ENCODE peak calls at places on chromosomes 4 and X, in ten cellular contexts. V is progenitor cell of endocrine pancreas; O is GM10248; B is colonic mucosa; Q is cardiac muscle cell; X is tibial nerve; K is BE2C; N is MCF 10A; Y is CD4-positive, alpha-beta T cell; D is transverse colon. C is an unnamed sample.

GRCh38 chr4:76194325-76194724 is 19.3 kb downstream of the SCARB2 start:
- DNase-seq in V (no peak), O (no peak), B (no peak), Q (no peak), X (no peak), K (no peak), N (peak), Y (no peak), D (no peak), C (no peak)

GRCh38 chr4:7347981-7348380 is 86.7 kb downstream of the PSAPL1 start:
- DNase-seq in V (no peak), O (no peak), B (no peak), Q (no peak), X (no peak), K (no peak), N (peak), Y (no peak), D (no peak), C (no peak)

GRCh38 chrX:151004085-151004484 is 20.9 kb downstream of the HMGB3 start:
- DNase-seq in V (no peak), O (no peak), B (no peak), Q (no peak), X (no peak), K (no peak), N (peak), Y (no peak), D (no peak), C (no peak)

GRCh38 chr4:78659264-78659663 is 107.7 kb downstream of the ANXA3 start:
- DNase-seq in V (no peak), O (no peak), B (no peak), Q (no peak), X (no peak), K (no peak), N (peak), Y (no peak), D (no peak), C (no peak)

GRCh38 chrX:40964633-40965586 is 120.3 kb upstream of the USP9X start:
- DNase-seq in V (no peak), O (no peak), B (no peak), Q (no peak), X (no peak), K (no peak), N (no peak), Y (no peak), D (no peak), C (no peak)

GRCh38 chr4:151202381-151202780 is 74.6 kb upstream of the PRSS48 start:
- DNase-seq in V (no peak), O (no peak), B (no peak), Q (no peak), X (no peak), K (no peak), N (no peak), Y (no peak), D (no peak), C (no peak)

GRCh38 chrX:11540532-11541377 is 125.0 kb downstream of the ARHGAP6 start:
- DNase-seq in V (no peak), O (peak), B (no peak), Q (no peak), X (no peak), K (no peak), N (no peak), Y (no peak), D (no peak), C (no peak)

GRCh38 chr4:129403848-129404247 is 307.9 kb downstream of the C4orf33 start:
- DNase-seq in V (no peak), O (no peak), B (no peak), Q (no peak), X (no peak), K (no peak), N (no peak), Y (no peak), D (no peak), C (no peak)

GRCh38 chr4:30718021-30718888 is 1.9 kb upstream of the PCDH7 start:
- DNase-seq in V (peak), O (peak), B (peak), Q (peak), X (no peak), K (peak), N (peak), Y (no peak), D (peak), C (peak)

GRCh38 chr4:48602222-48602621 is 112.2 kb downstream of the ZAR1 start:
- DNase-seq in V (no peak), O (no peak), B (no peak), Q (no peak), X (no peak), K (no peak), N (peak), Y (no peak), D (no peak), C (no peak)

DNA sequence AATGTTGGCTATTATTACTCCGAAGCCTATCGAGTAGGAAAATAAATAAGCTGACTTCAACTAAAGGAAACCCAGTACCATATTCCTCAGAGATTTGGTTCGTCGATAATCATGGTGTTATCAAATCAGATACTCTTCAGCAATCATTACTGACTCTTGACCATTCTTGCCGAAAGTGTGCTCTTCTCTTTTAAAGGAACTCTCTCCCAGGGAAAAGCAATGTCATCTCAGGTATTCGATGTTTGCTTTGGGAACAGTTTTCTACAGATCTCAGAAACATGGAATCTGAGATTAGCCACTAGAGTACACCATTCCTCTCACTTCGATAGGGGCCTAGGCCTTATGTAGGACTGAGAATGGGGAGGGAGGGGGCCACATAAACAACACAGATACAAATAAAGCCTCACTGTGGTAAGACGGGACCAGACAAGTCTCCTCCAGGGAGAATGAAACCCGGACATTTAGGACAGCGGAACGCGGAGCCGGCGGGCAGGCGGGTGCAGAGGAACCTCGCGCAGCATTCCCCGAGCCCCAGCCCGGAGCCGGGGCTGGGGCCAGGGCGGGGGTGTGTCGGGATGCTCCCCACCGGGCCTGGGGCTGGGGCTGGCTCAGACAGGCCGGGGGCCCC is 586 bp downstream of the DNAJB14 start:
- DNase-seq in V (peak), O (peak), B (peak), Q (peak), X (no peak), K (peak), N (peak), Y (no peak), D (no peak), C (no peak)
- TF ChIP-seq CTCF in V (no peak), O (no peak), B (no peak), Q (no peak), X (no peak), K (no peak), N (no peak), Y (no peak), D (no peak), C (no peak)

DNA sequence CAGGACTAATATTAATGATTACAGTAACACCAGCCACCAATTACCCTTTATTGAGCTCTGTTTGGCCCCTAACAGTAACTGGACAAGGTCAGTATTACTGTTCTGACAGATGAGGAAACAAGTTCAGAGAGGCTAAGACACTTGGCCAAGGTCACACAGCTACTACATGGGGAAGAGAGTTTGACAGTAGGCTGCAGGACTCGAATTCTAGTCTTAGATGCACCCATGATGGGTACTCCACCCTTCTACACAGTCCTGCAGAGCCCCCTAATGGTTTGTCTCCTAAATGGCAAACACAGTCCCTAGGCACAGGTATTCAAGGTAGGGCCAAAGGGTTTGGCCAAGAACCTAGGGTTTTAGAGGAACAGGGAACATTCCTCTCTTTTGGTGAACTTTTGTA is 93.9 kb downstream of the NSUN7 start:
- DNase-seq in V (no peak), O (peak), B (peak), Q (no peak), X (no peak), K (no peak), N (no peak), Y (no peak), D (no peak), C (no peak)
- TF ChIP-seq CTCF in V (no peak), O (peak), B (no peak), Q (no peak), X (no peak), K (peak), N (no peak), Y (no peak), D (no peak), C (no peak)

GRCh38 chr4:60450054-60450453 is 750.1 kb upstream of the ADGRL3 start:
- DNase-seq in V (no peak), O (no peak), B (no peak), Q (no peak), X (no peak), K (no peak), N (no peak), Y (no peak), D (no peak), C (no peak)
- TF ChIP-seq CTCF in V (no peak), O (no peak), B (no peak), Q (no peak), X (no peak), K (no peak), N (no peak), Y (no peak), D (no peak), C (no peak)

GRCh38 chr4:87633239-87633638 is 16.8 kb upstream of the DMP1 start:
- DNase-seq in V (no peak), O (no peak), B (no peak), Q (peak), X (no peak), K (peak), N (peak), Y (no peak), D (no peak), C (no peak)
- TF ChIP-seq CTCF in V (no peak), O (no peak), B (no peak), Q (no peak), X (no peak), K (no peak), N (no peak), Y (no peak), D (no peak), C (no peak)

GRCh38 chr4:16582526-16582925 is 315.9 kb downstream of the LDB2 start:
- DNase-seq in V (no peak), O (no peak), B (no peak), Q (peak), X (no peak), K (peak), N (peak), Y (no peak), D (no peak), C (peak)
- TF ChIP-seq CTCF in V (peak), O (no peak), B (no peak), Q (peak), X (no peak), K (peak), N (no peak), Y (no peak), D (no peak), C (no peak)

GRCh38 chrX:139290310-139290709 is 240.2 kb upstream of the F9 start:
- DNase-seq in V (no peak), O (no peak), B (no peak), Q (no peak), X (no peak), K (no peak), N (peak), Y (no peak), D (no peak), C (no peak)

GRCh38 chrX:139287155-139287924 is 243.2 kb upstream of the F9 start:
- DNase-seq in V (no peak), O (no peak), B (peak), Q (no peak), X (no peak), K (no peak), N (no peak), Y (no peak), D (peak), C (no peak)

DNA sequence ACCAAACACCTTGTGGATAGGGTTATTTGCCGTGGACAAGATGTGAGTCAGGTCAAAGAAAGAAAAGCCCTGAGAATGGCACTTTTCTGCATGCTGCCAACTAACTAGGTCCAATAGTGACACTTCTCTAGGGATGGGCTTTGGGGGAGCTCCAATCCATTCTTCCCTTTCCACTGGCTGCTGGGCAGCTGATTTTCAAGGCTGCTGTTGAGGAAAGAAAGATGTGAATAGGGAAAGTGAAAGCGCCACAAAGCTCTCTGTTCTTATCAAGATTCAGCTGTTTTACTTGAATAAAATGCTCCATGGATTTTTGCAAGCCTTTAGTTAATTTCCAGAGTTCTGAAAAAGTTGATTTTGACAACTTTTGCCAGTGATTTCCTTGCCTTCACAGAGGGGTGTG is 244.2 kb upstream of the F9 start:
- DNase-seq in V (no peak), O (no peak), B (no peak), Q (no peak), X (no peak), K (no peak), N (no peak), Y (no peak), D (no peak), C (no peak)
- TF ChIP-seq CTCF in V (no peak), O (no peak), B (no peak), Q (no peak), X (no peak), K (no peak), N (no peak), Y (no peak), D (no peak), C (no peak)

GRCh38 chr4:98689507-98690174 is 31.2 kb upstream of the TSPAN5 start:
- DNase-seq in V (no peak), O (no peak), B (no peak), Q (no peak), X (no peak), K (no peak), N (no peak), Y (no peak), D (no peak), C (no peak)
- TF ChIP-seq CTCF in V (no peak), O (no peak), B (no peak), Q (no peak), X (no peak), K (no peak), N (no peak), Y (no peak), D (no peak), C (no peak)

DNA sequence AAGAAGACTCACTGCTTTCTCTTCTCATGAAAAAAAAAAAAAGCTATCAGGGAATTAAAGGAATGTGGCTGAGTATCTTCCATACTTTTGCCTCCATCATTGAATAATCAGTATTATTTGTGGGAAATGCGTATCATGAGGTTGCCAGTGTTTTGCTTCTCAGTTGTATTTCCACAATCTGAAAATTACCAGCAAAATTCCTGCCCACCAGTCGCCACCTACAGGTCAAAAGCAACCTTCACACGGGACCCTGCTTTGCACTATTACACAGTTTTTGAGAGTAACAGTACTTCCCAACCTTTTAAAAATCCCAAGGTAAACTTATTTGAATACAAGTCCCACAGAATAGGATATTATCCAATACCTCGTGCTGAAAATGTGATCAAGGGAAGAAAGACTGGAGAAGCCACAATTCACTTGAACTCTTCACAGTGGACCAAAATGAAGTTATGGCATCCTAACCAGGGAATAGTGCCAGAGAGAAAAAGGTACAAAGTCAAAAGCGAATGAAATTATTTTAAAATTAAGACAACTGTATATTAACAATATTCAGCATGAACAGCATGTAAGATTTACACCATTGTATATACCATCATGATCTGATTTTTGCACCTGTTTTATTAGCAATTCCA is 30.4 kb downstream of the PGRMC1 start:
- DNase-seq in V (no peak), O (peak), B (peak), Q (peak), X (no peak), K (peak), N (peak), Y (no peak), D (peak), C (peak)
- TF ChIP-seq CTCF in V (peak), O (peak), B (peak), Q (peak), X (peak), K (peak), N (peak), Y (peak), D (peak), C (peak)

C was measured in nephron progenitor cell.